ENCODE peak calls at places on chromosomes 11 and 22, in four cellular contexts. One of them, this sample, is unnamed.

GRCh38 chr11:119120639-119121007 is 757 bp upstream of the HINFP start:
- DNase-seq in ecto neural progenitor cell: no peak
- DNase-seq in stimulated activated CD8-positive, alpha-beta memory T cell treated with anti-CD3 and anti-CD28 coated beads, Interleukin-2, amount 100 ng/mL, for 48 hours: no peak
- DNase-seq in psoas muscle: no peak
- DNase-seq in this sample: no peak

GRCh38 chr11:1486054-1486825 is at the start of gene MOB2:
- DNase-seq in psoas muscle: peak; percentile 59
- DNase-seq in ecto neural progenitor cell: no peak
- DNase-seq in stimulated activated CD8-positive, alpha-beta memory T cell treated with anti-CD3 and anti-CD28 coated beads, Interleukin-2, amount 100 ng/mL, for 48 hours: no peak
- DNase-seq in this sample: no peak

GRCh38 chr11:77131560-77131959 is 3.5 kb downstream of the MYO7A start:
- DNase-seq in psoas muscle: peak; percentile 53
- DNase-seq in stimulated activated CD8-positive, alpha-beta memory T cell treated with anti-CD3 and anti-CD28 coated beads, Interleukin-2, amount 100 ng/mL, for 48 hours: no peak
- DNase-seq in ecto neural progenitor cell: no peak
- DNase-seq in this sample: no peak

GRCh38 chr22:22820076-22820475 is 67.5 kb upstream of the IGLL5 start:
- DNase-seq in ecto neural progenitor cell: no peak
- DNase-seq in psoas muscle: no peak
- DNase-seq in stimulated activated CD8-positive, alpha-beta memory T cell treated with anti-CD3 and anti-CD28 coated beads, Interleukin-2, amount 100 ng/mL, for 48 hours: no peak
- DNase-seq in this sample: no peak

GRCh38 chr22:19648419-19648929 is 65.8 kb upstream of the SEPTIN5 start:
- DNase-seq in stimulated activated CD8-positive, alpha-beta memory T cell treated with anti-CD3 and anti-CD28 coated beads, Interleukin-2, amount 100 ng/mL, for 48 hours: no peak
- DNase-seq in psoas muscle: no peak
- DNase-seq in ecto neural progenitor cell: no peak
- DNase-seq in this sample: no peak

GRCh38 chr22:35443790-35444684 is 44.1 kb downstream of the MCM5 start:
- DNase-seq in psoas muscle: no peak
- DNase-seq in ecto neural progenitor cell: no peak
- DNase-seq in stimulated activated CD8-positive, alpha-beta memory T cell treated with anti-CD3 and anti-CD28 coated beads, Interleukin-2, amount 100 ng/mL, for 48 hours: no peak
- DNase-seq in this sample: no peak

GRCh38 chr22:27843441-27843840 is 41.9 kb upstream of the MN1 start:
- DNase-seq in stimulated activated CD8-positive, alpha-beta memory T cell treated with anti-CD3 and anti-CD28 coated beads, Interleukin-2, amount 100 ng/mL, for 48 hours: no peak
- DNase-seq in psoas muscle: no peak
- DNase-seq in ecto neural progenitor cell: no peak
- DNase-seq in this sample: no peak

GRCh38 chr11:13949876-13950275 is 12.6 kb upstream of the SPON1 start:
- DNase-seq in ecto neural progenitor cell: no peak
- DNase-seq in psoas muscle: no peak
- DNase-seq in stimulated activated CD8-positive, alpha-beta memory T cell treated with anti-CD3 and anti-CD28 coated beads, Interleukin-2, amount 100 ng/mL, for 48 hours: no peak
- DNase-seq in this sample: no peak

GRCh38 chr22:19747574-19747973 is 13.0 kb upstream of the TBX1 start:
- DNase-seq in stimulated activated CD8-positive, alpha-beta memory T cell treated with anti-CD3 and anti-CD28 coated beads, Interleukin-2, amount 100 ng/mL, for 48 hours: no peak
- DNase-seq in ecto neural progenitor cell: no peak
- DNase-seq in psoas muscle: no peak
- DNase-seq in this sample: no peak

GRCh38 chr11:38481391-38481790 is 1883.4 kb upstream of the RAG2 start:
- DNase-seq in psoas muscle: no peak
- DNase-seq in ecto neural progenitor cell: no peak
- DNase-seq in stimulated activated CD8-positive, alpha-beta memory T cell treated with anti-CD3 and anti-CD28 coated beads, Interleukin-2, amount 100 ng/mL, for 48 hours: no peak
- DNase-seq in this sample: no peak

GRCh38 chr11:126318642-126319373 is 14.9 kb downstream of the DCPS start:
- DNase-seq in stimulated activated CD8-positive, alpha-beta memory T cell treated with anti-CD3 and anti-CD28 coated beads, Interleukin-2, amount 100 ng/mL, for 48 hours: no peak
- DNase-seq in psoas muscle: no peak
- DNase-seq in ecto neural progenitor cell: no peak
- DNase-seq in this sample: no peak

GRCh38 chr11:128361451-128362020 is 225.8 kb downstream of the ETS1 start:
- DNase-seq in psoas muscle: no peak
- DNase-seq in ecto neural progenitor cell: no peak
- DNase-seq in stimulated activated CD8-positive, alpha-beta memory T cell treated with anti-CD3 and anti-CD28 coated beads, Interleukin-2, amount 100 ng/mL, for 48 hours: no peak
- DNase-seq in this sample: no peak

GRCh38 chr11:77184136-77184860 is 56.3 kb downstream of the MYO7A start:
- DNase-seq in ecto neural progenitor cell: no peak
- DNase-seq in stimulated activated CD8-positive, alpha-beta memory T cell treated with anti-CD3 and anti-CD28 coated beads, Interleukin-2, amount 100 ng/mL, for 48 hours: no peak
- DNase-seq in psoas muscle: peak; percentile 43
- DNase-seq in this sample: no peak

GRCh38 chr11:68979931-68980775 is 633 bp downstream of the MRGPRD start:
- DNase-seq in ecto neural progenitor cell: no peak
- DNase-seq in psoas muscle: peak; percentile 46
- DNase-seq in stimulated activated CD8-positive, alpha-beta memory T cell treated with anti-CD3 and anti-CD28 coated beads, Interleukin-2, amount 100 ng/mL, for 48 hours: no peak
- DNase-seq in this sample: no peak

GRCh38 chr11:120710354-120711187 is 199.0 kb downstream of the GRIK4 start:
- DNase-seq in ecto neural progenitor cell: peak; percentile 80
- DNase-seq in stimulated activated CD8-positive, alpha-beta memory T cell treated with anti-CD3 and anti-CD28 coated beads, Interleukin-2, amount 100 ng/mL, for 48 hours: no peak
- DNase-seq in psoas muscle: peak; percentile 71
- DNase-seq in this sample: no peak

GRCh38 chr11:79198898-79199250 is 242.0 kb downstream of the TENM4 start:
- DNase-seq in stimulated activated CD8-positive, alpha-beta memory T cell treated with anti-CD3 and anti-CD28 coated beads, Interleukin-2, amount 100 ng/mL, for 48 hours: no peak
- DNase-seq in psoas muscle: no peak
- DNase-seq in ecto neural progenitor cell: no peak
- DNase-seq in this sample: no peak

GRCh38 chr11:92376146-92376599 is 151.6 kb downstream of the FAT3 start:
- DNase-seq in stimulated activated CD8-positive, alpha-beta memory T cell treated with anti-CD3 and anti-CD28 coated beads, Interleukin-2, amount 100 ng/mL, for 48 hours: no peak
- DNase-seq in ecto neural progenitor cell: no peak
- DNase-seq in psoas muscle: no peak
- DNase-seq in this sample: no peak

GRCh38 chr11:127683321-127683720 is 682.8 kb upstream of the KIRREL3 start:
- DNase-seq in ecto neural progenitor cell: no peak
- DNase-seq in psoas muscle: no peak
- DNase-seq in stimulated activated CD8-positive, alpha-beta memory T cell treated with anti-CD3 and anti-CD28 coated beads, Interleukin-2, amount 100 ng/mL, for 48 hours: no peak
- DNase-seq in this sample: no peak

GRCh38 chr11:128697645-128698174 is 3.8 kb downstream of the FLI1 start:
- DNase-seq in stimulated activated CD8-positive, alpha-beta memory T cell treated with anti-CD3 and anti-CD28 coated beads, Interleukin-2, amount 100 ng/mL, for 48 hours: no peak
- DNase-seq in psoas muscle: no peak
- DNase-seq in ecto neural progenitor cell: no peak
- DNase-seq in this sample: no peak

GRCh38 chr22:48782817-48783511 is 1044.7 kb downstream of the BRD1 start:
- DNase-seq in stimulated activated CD8-positive, alpha-beta memory T cell treated with anti-CD3 and anti-CD28 coated beads, Interleukin-2, amount 100 ng/mL, for 48 hours: no peak
- DNase-seq in psoas muscle: no peak
- DNase-seq in ecto neural progenitor cell: peak; percentile 57
- DNase-seq in this sample: no peak

GRCh38 chr22:45538284-45538683 is 35.6 kb downstream of the FBLN1 start:
- DNase-seq in psoas muscle: no peak
- DNase-seq in ecto neural progenitor cell: no peak
- DNase-seq in stimulated activated CD8-positive, alpha-beta memory T cell treated with anti-CD3 and anti-CD28 coated beads, Interleukin-2, amount 100 ng/mL, for 48 hours: no peak
- DNase-seq in this sample: no peak

GRCh38 chr11:26951849-26952515 is 41.9 kb upstream of the FIBIN start:
- DNase-seq in psoas muscle: no peak
- DNase-seq in ecto neural progenitor cell: no peak
- DNase-seq in stimulated activated CD8-positive, alpha-beta memory T cell treated with anti-CD3 and anti-CD28 coated beads, Interleukin-2, amount 100 ng/mL, for 48 hours: no peak
- DNase-seq in this sample: no peak